ENCODE peak calls at places on chromosomes 16 and 17, in six cellular contexts. One of them, this sample, is unnamed.

GRCh38 chr16:1152651-1153259 is at the start of gene CACNA1H:
- DNase-seq in tibial nerve: no peak
- DNase-seq in cardiac fibroblast: no peak
- DNase-seq in stimulated activated CD8-positive, alpha-beta memory T cell treated with anti-CD3 and anti-CD28 coated beads, Interleukin-2, amount 100 ng/mL, for 1 hour: peak; percentile 6
- DNase-seq in HTR-8/SVneo: peak; percentile 56
- DNase-seq in heart left ventricle: no peak
- DNase-seq in this sample: no peak

GRCh38 chr17:22300177-22300576 is 607.9 kb downstream of the KCNJ18 start:
- DNase-seq in tibial nerve: no peak
- DNase-seq in cardiac fibroblast: no peak
- DNase-seq in stimulated activated CD8-positive, alpha-beta memory T cell treated with anti-CD3 and anti-CD28 coated beads, Interleukin-2, amount 100 ng/mL, for 1 hour: no peak
- DNase-seq in HTR-8/SVneo: no peak
- DNase-seq in heart left ventricle: no peak
- DNase-seq in this sample: no peak

GRCh38 chr17:16415031-16415924 is at the start of gene TRPV2:
- DNase-seq in tibial nerve: no peak
- DNase-seq in cardiac fibroblast: no peak
- DNase-seq in stimulated activated CD8-positive, alpha-beta memory T cell treated with anti-CD3 and anti-CD28 coated beads, Interleukin-2, amount 100 ng/mL, for 1 hour: no peak
- DNase-seq in HTR-8/SVneo: no peak
- DNase-seq in heart left ventricle: peak; percentile 54
- DNase-seq in this sample: peak; percentile 76

GRCh38 chr16:2085669-2086068 is 37.9 kb downstream of the TSC2 start:
- DNase-seq in tibial nerve: no peak
- DNase-seq in cardiac fibroblast: peak; percentile 23
- DNase-seq in stimulated activated CD8-positive, alpha-beta memory T cell treated with anti-CD3 and anti-CD28 coated beads, Interleukin-2, amount 100 ng/mL, for 1 hour: no peak
- DNase-seq in HTR-8/SVneo: no peak
- DNase-seq in heart left ventricle: no peak
- DNase-seq in this sample: no peak

GRCh38 chr16:4746991-4747574 is 12.7 kb downstream of the DNAAF8 start:
- DNase-seq in tibial nerve: no peak
- DNase-seq in cardiac fibroblast: peak; percentile 57
- DNase-seq in stimulated activated CD8-positive, alpha-beta memory T cell treated with anti-CD3 and anti-CD28 coated beads, Interleukin-2, amount 100 ng/mL, for 1 hour: no peak
- DNase-seq in HTR-8/SVneo: no peak
- DNase-seq in heart left ventricle: no peak
- DNase-seq in this sample: no peak

GRCh38 chr17:50689956-50690886 is 17.5 kb downstream of the ANKRD40 start:
- DNase-seq in tibial nerve: no peak
- DNase-seq in cardiac fibroblast: no peak
- DNase-seq in stimulated activated CD8-positive, alpha-beta memory T cell treated with anti-CD3 and anti-CD28 coated beads, Interleukin-2, amount 100 ng/mL, for 1 hour: no peak
- DNase-seq in HTR-8/SVneo: no peak
- DNase-seq in heart left ventricle: no peak
- DNase-seq in this sample: peak; percentile 31

GRCh38 chr16:23223368-23223767 is 40.8 kb downstream of the SCNN1G start:
- DNase-seq in tibial nerve: no peak
- DNase-seq in cardiac fibroblast: no peak
- DNase-seq in stimulated activated CD8-positive, alpha-beta memory T cell treated with anti-CD3 and anti-CD28 coated beads, Interleukin-2, amount 100 ng/mL, for 1 hour: no peak
- DNase-seq in HTR-8/SVneo: no peak
- DNase-seq in heart left ventricle: no peak
- DNase-seq in this sample: no peak

GRCh38 chr16:11510178-11510973 is 76.3 kb downstream of the LITAF start:
- DNase-seq in tibial nerve: no peak
- DNase-seq in cardiac fibroblast: no peak
- DNase-seq in stimulated activated CD8-positive, alpha-beta memory T cell treated with anti-CD3 and anti-CD28 coated beads, Interleukin-2, amount 100 ng/mL, for 1 hour: no peak
- DNase-seq in HTR-8/SVneo: no peak
- DNase-seq in heart left ventricle: no peak
- DNase-seq in this sample: no peak

GRCh38 chr16:81995651-81996050 is 15.6 kb downstream of the SDR42E1 start:
- DNase-seq in tibial nerve: no peak
- DNase-seq in cardiac fibroblast: no peak
- DNase-seq in stimulated activated CD8-positive, alpha-beta memory T cell treated with anti-CD3 and anti-CD28 coated beads, Interleukin-2, amount 100 ng/mL, for 1 hour: no peak
- DNase-seq in HTR-8/SVneo: no peak
- DNase-seq in heart left ventricle: no peak
- DNase-seq in this sample: no peak

GRCh38 chr17:39197380-39198185 is at the start of gene CACNB1:
- DNase-seq in tibial nerve: peak; percentile 64
- DNase-seq in cardiac fibroblast: peak; percentile 83
- DNase-seq in stimulated activated CD8-positive, alpha-beta memory T cell treated with anti-CD3 and anti-CD28 coated beads, Interleukin-2, amount 100 ng/mL, for 1 hour: peak; percentile 20
- DNase-seq in HTR-8/SVneo: peak; percentile 89
- DNase-seq in heart left ventricle: peak; percentile 84
- DNase-seq in this sample: peak; percentile 82

GRCh38 chr16:10218490-10219206 is 36.4 kb upstream of the GRIN2A start:
- DNase-seq in tibial nerve: no peak
- DNase-seq in cardiac fibroblast: no peak
- DNase-seq in stimulated activated CD8-positive, alpha-beta memory T cell treated with anti-CD3 and anti-CD28 coated beads, Interleukin-2, amount 100 ng/mL, for 1 hour: no peak
- DNase-seq in HTR-8/SVneo: no peak
- DNase-seq in heart left ventricle: peak; percentile 30
- DNase-seq in this sample: no peak

GRCh38 chr16:82108774-82109173 is 61.2 kb downstream of the MPHOSPH6 start:
- DNase-seq in tibial nerve: no peak
- DNase-seq in cardiac fibroblast: no peak
- DNase-seq in stimulated activated CD8-positive, alpha-beta memory T cell treated with anti-CD3 and anti-CD28 coated beads, Interleukin-2, amount 100 ng/mL, for 1 hour: no peak
- DNase-seq in HTR-8/SVneo: no peak
- DNase-seq in heart left ventricle: no peak
- DNase-seq in this sample: no peak

GRCh38 chr16:56600398-56600999 is 7.9 kb upstream of the MT2A start:
- DNase-seq in tibial nerve: peak; percentile 49
- DNase-seq in cardiac fibroblast: peak; percentile 67
- DNase-seq in stimulated activated CD8-positive, alpha-beta memory T cell treated with anti-CD3 and anti-CD28 coated beads, Interleukin-2, amount 100 ng/mL, for 1 hour: no peak
- DNase-seq in HTR-8/SVneo: peak; percentile 65
- DNase-seq in heart left ventricle: no peak
- DNase-seq in this sample: no peak

GRCh38 chr17:57869599-57870282 is 19.9 kb upstream of the MRPS23 start:
- DNase-seq in tibial nerve: no peak
- DNase-seq in cardiac fibroblast: peak; percentile 67
- DNase-seq in stimulated activated CD8-positive, alpha-beta memory T cell treated with anti-CD3 and anti-CD28 coated beads, Interleukin-2, amount 100 ng/mL, for 1 hour: no peak
- DNase-seq in HTR-8/SVneo: peak; percentile 67
- DNase-seq in heart left ventricle: no peak
- DNase-seq in this sample: no peak

GRCh38 chr16:85451646-85452363 is 161.3 kb upstream of the GSE1 start:
- DNase-seq in tibial nerve: no peak
- DNase-seq in cardiac fibroblast: no peak
- DNase-seq in stimulated activated CD8-positive, alpha-beta memory T cell treated with anti-CD3 and anti-CD28 coated beads, Interleukin-2, amount 100 ng/mL, for 1 hour: no peak
- DNase-seq in HTR-8/SVneo: no peak
- DNase-seq in heart left ventricle: no peak
- DNase-seq in this sample: no peak

GRCh38 chr17:62626719-62627218 is 701 bp upstream of the MRC2 start:
- DNase-seq in tibial nerve: peak; percentile 63
- DNase-seq in cardiac fibroblast: peak; percentile 91
- DNase-seq in stimulated activated CD8-positive, alpha-beta memory T cell treated with anti-CD3 and anti-CD28 coated beads, Interleukin-2, amount 100 ng/mL, for 1 hour: no peak
- DNase-seq in HTR-8/SVneo: peak; percentile 87
- DNase-seq in heart left ventricle: peak; percentile 77
- DNase-seq in this sample: no peak

GRCh38 chr16:58121132-58121531 is 8.0 kb downstream of the CFAP20 start:
- DNase-seq in tibial nerve: no peak
- DNase-seq in cardiac fibroblast: no peak
- DNase-seq in stimulated activated CD8-positive, alpha-beta memory T cell treated with anti-CD3 and anti-CD28 coated beads, Interleukin-2, amount 100 ng/mL, for 1 hour: no peak
- DNase-seq in HTR-8/SVneo: no peak
- DNase-seq in heart left ventricle: no peak
- DNase-seq in this sample: no peak

GRCh38 chr16:84989791-84990620 is 21.3 kb downstream of the ZDHHC7 start:
- DNase-seq in tibial nerve: no peak
- DNase-seq in cardiac fibroblast: no peak
- DNase-seq in stimulated activated CD8-positive, alpha-beta memory T cell treated with anti-CD3 and anti-CD28 coated beads, Interleukin-2, amount 100 ng/mL, for 1 hour: no peak
- DNase-seq in HTR-8/SVneo: no peak
- DNase-seq in heart left ventricle: peak; percentile 8
- DNase-seq in this sample: no peak

GRCh38 chr16:25217119-25217511 is 368 bp downstream of the AQP8 start:
- DNase-seq in tibial nerve: no peak
- DNase-seq in cardiac fibroblast: no peak
- DNase-seq in stimulated activated CD8-positive, alpha-beta memory T cell treated with anti-CD3 and anti-CD28 coated beads, Interleukin-2, amount 100 ng/mL, for 1 hour: no peak
- DNase-seq in HTR-8/SVneo: no peak
- DNase-seq in heart left ventricle: no peak
- DNase-seq in this sample: no peak

GRCh38 chr16:2698996-2699750 is 16.9 kb downstream of the KCTD5 start:
- DNase-seq in tibial nerve: no peak
- DNase-seq in cardiac fibroblast: no peak
- DNase-seq in stimulated activated CD8-positive, alpha-beta memory T cell treated with anti-CD3 and anti-CD28 coated beads, Interleukin-2, amount 100 ng/mL, for 1 hour: no peak
- DNase-seq in HTR-8/SVneo: no peak
- DNase-seq in heart left ventricle: no peak
- DNase-seq in this sample: no peak

GRCh38 chr17:61720016-61720795 is 129.2 kb upstream of the NACA2 start:
- DNase-seq in tibial nerve: no peak
- DNase-seq in cardiac fibroblast: peak; percentile 2
- DNase-seq in stimulated activated CD8-positive, alpha-beta memory T cell treated with anti-CD3 and anti-CD28 coated beads, Interleukin-2, amount 100 ng/mL, for 1 hour: no peak
- DNase-seq in HTR-8/SVneo: no peak
- DNase-seq in heart left ventricle: no peak
- DNase-seq in this sample: no peak

GRCh38 chr17:333626-334396 is 18.8 kb downstream of the RPH3AL start:
- DNase-seq in tibial nerve: peak; percentile 72
- DNase-seq in cardiac fibroblast: peak; percentile 48
- DNase-seq in stimulated activated CD8-positive, alpha-beta memory T cell treated with anti-CD3 and anti-CD28 coated beads, Interleukin-2, amount 100 ng/mL, for 1 hour: no peak
- DNase-seq in HTR-8/SVneo: no peak
- DNase-seq in heart left ventricle: peak; percentile 91
- DNase-seq in this sample: peak; percentile 89

GRCh38 chr16:56910654-56911539 is 21.0 kb upstream of the HERPUD1 start:
- DNase-seq in tibial nerve: peak; percentile 54
- DNase-seq in cardiac fibroblast: peak; percentile 86
- DNase-seq in stimulated activated CD8-positive, alpha-beta memory T cell treated with anti-CD3 and anti-CD28 coated beads, Interleukin-2, amount 100 ng/mL, for 1 hour: no peak
- DNase-seq in HTR-8/SVneo: peak; percentile 38
- DNase-seq in heart left ventricle: no peak
- DNase-seq in this sample: no peak

GRCh38 chr16:9422769-9423513 is 331.5 kb downstream of the HAPSTR1 start:
- DNase-seq in tibial nerve: no peak
- DNase-seq in cardiac fibroblast: no peak
- DNase-seq in stimulated activated CD8-positive, alpha-beta memory T cell treated with anti-CD3 and anti-CD28 coated beads, Interleukin-2, amount 100 ng/mL, for 1 hour: no peak
- DNase-seq in HTR-8/SVneo: no peak
- DNase-seq in heart left ventricle: peak; percentile 39
- DNase-seq in this sample: no peak

GRCh38 chr17:3884188-3884587 is 8.7 kb downstream of the CAMKK1 start:
- DNase-seq in tibial nerve: no peak
- DNase-seq in cardiac fibroblast: no peak
- DNase-seq in stimulated activated CD8-positive, alpha-beta memory T cell treated with anti-CD3 and anti-CD28 coated beads, Interleukin-2, amount 100 ng/mL, for 1 hour: no peak
- DNase-seq in HTR-8/SVneo: no peak
- DNase-seq in heart left ventricle: no peak
- DNase-seq in this sample: no peak

GRCh38 chr16:4500283-4500682 is 24.1 kb downstream of the HMOX2 start:
- DNase-seq in tibial nerve: no peak
- DNase-seq in cardiac fibroblast: peak; percentile 80
- DNase-seq in stimulated activated CD8-positive, alpha-beta memory T cell treated with anti-CD3 and anti-CD28 coated beads, Interleukin-2, amount 100 ng/mL, for 1 hour: no peak
- DNase-seq in HTR-8/SVneo: peak; percentile 87
- DNase-seq in heart left ventricle: no peak
- DNase-seq in this sample: no peak

GRCh38 chr17:83024205-83024971 is 55.0 kb upstream of the METRNL start:
- DNase-seq in tibial nerve: no peak
- DNase-seq in cardiac fibroblast: no peak
- DNase-seq in stimulated activated CD8-positive, alpha-beta memory T cell treated with anti-CD3 and anti-CD28 coated beads, Interleukin-2, amount 100 ng/mL, for 1 hour: no peak
- DNase-seq in HTR-8/SVneo: no peak
- DNase-seq in heart left ventricle: no peak
- DNase-seq in this sample: no peak

GRCh38 chr16:31134091-31134571 is 1.4 kb downstream of the PRSS8 start:
- DNase-seq in tibial nerve: no peak
- DNase-seq in cardiac fibroblast: no peak
- DNase-seq in stimulated activated CD8-positive, alpha-beta memory T cell treated with anti-CD3 and anti-CD28 coated beads, Interleukin-2, amount 100 ng/mL, for 1 hour: no peak
- DNase-seq in HTR-8/SVneo: no peak
- DNase-seq in heart left ventricle: no peak
- DNase-seq in this sample: no peak

GRCh38 chr16:71709231-71709781 is 15.2 kb downstream of the PHLPP2 start:
- DNase-seq in tibial nerve: no peak
- DNase-seq in cardiac fibroblast: peak; percentile 41
- DNase-seq in stimulated activated CD8-positive, alpha-beta memory T cell treated with anti-CD3 and anti-CD28 coated beads, Interleukin-2, amount 100 ng/mL, for 1 hour: no peak
- DNase-seq in HTR-8/SVneo: no peak
- DNase-seq in heart left ventricle: no peak
- DNase-seq in this sample: no peak

GRCh38 chr17:2173005-2173404 is 118.1 kb downstream of the HIC1 start:
- DNase-seq in tibial nerve: no peak
- DNase-seq in cardiac fibroblast: peak; percentile 52
- DNase-seq in stimulated activated CD8-positive, alpha-beta memory T cell treated with anti-CD3 and anti-CD28 coated beads, Interleukin-2, amount 100 ng/mL, for 1 hour: no peak
- DNase-seq in HTR-8/SVneo: no peak
- DNase-seq in heart left ventricle: peak; percentile 50
- DNase-seq in this sample: no peak

GRCh38 chr17:76537578-76538280 is at the start of gene CYGB:
- DNase-seq in tibial nerve: peak; percentile 53
- DNase-seq in cardiac fibroblast: peak; percentile 88
- DNase-seq in stimulated activated CD8-positive, alpha-beta memory T cell treated with anti-CD3 and anti-CD28 coated beads, Interleukin-2, amount 100 ng/mL, for 1 hour: no peak
- DNase-seq in HTR-8/SVneo: no peak
- DNase-seq in heart left ventricle: peak; percentile 77
- DNase-seq in this sample: peak; percentile 74

GRCh38 chr17:32516940-32517711 is 30.3 kb downstream of the CDK5R1 start:
- DNase-seq in tibial nerve: no peak
- DNase-seq in cardiac fibroblast: no peak
- DNase-seq in stimulated activated CD8-positive, alpha-beta memory T cell treated with anti-CD3 and anti-CD28 coated beads, Interleukin-2, amount 100 ng/mL, for 1 hour: no peak
- DNase-seq in HTR-8/SVneo: no peak
- DNase-seq in heart left ventricle: no peak
- DNase-seq in this sample: no peak

GRCh38 chr17:76735586-76736348 is 1.4 kb downstream of the SRSF2 start:
- DNase-seq in tibial nerve: no peak
- DNase-seq in cardiac fibroblast: no peak
- DNase-seq in stimulated activated CD8-positive, alpha-beta memory T cell treated with anti-CD3 and anti-CD28 coated beads, Interleukin-2, amount 100 ng/mL, for 1 hour: no peak
- DNase-seq in HTR-8/SVneo: no peak
- DNase-seq in heart left ventricle: no peak
- DNase-seq in this sample: no peak

GRCh38 chr16:57509231-57509923 is 23.1 kb upstream of the DOK4 start:
- DNase-seq in tibial nerve: no peak
- DNase-seq in cardiac fibroblast: no peak
- DNase-seq in stimulated activated CD8-positive, alpha-beta memory T cell treated with anti-CD3 and anti-CD28 coated beads, Interleukin-2, amount 100 ng/mL, for 1 hour: no peak
- DNase-seq in HTR-8/SVneo: no peak
- DNase-seq in heart left ventricle: no peak
- DNase-seq in this sample: no peak

GRCh38 chr16:4517812-4518211 is 20.8 kb downstream of the CDIP1 start:
- DNase-seq in tibial nerve: no peak
- DNase-seq in cardiac fibroblast: peak; percentile 50
- DNase-seq in stimulated activated CD8-positive, alpha-beta memory T cell treated with anti-CD3 and anti-CD28 coated beads, Interleukin-2, amount 100 ng/mL, for 1 hour: no peak
- DNase-seq in HTR-8/SVneo: peak; percentile 40
- DNase-seq in heart left ventricle: peak; percentile 19
- DNase-seq in this sample: no peak